ENCODE peak calls at places on chromosomes 1 and 21, in five cellular contexts. R is CD8-positive, alpha-beta memory T cell; Y is HS-5; T is H54; G is CD8-positive, alpha-beta T cell. J is an unnamed sample.

GRCh38 chr1:233113713-233114028 is 163.3 kb downstream of the NTPCR start:
- DNase-seq in R (no peak), Y (no peak), T (no peak), G (no peak), J (no peak)

GRCh38 chr1:81912383-81912782 is 111.6 kb downstream of the ADGRL2 start:
- DNase-seq in R (no peak), Y (no peak), T (no peak), G (no peak), J (no peak)

GRCh38 chr1:1434131-1434811 is 1.2 kb upstream of the VWA1 start:
- DNase-seq in R (no peak), Y (no peak), T (no peak), G (no peak), J (no peak)

GRCh38 chr21:29647353-29647781 is 292.4 kb downstream of the GRIK1 start:
- DNase-seq in R (no peak), Y (no peak), T (no peak), G (no peak), J (peak)

GRCh38 chr1:70317087-70317486 is 37.4 kb downstream of the ANKRD13C start:
- DNase-seq in R (no peak), Y (no peak), T (no peak), G (no peak), J (no peak)

GRCh38 chr1:95236784-95237575 is 3.0 kb downstream of the RWDD3 start:
- DNase-seq in R (no peak), Y (no peak), T (no peak), G (no peak), J (no peak)

GRCh38 chr1:31154000-31154631 is 85.6 kb downstream of the NKAIN1 start:
- DNase-seq in R (no peak), Y (no peak), T (no peak), G (no peak), J (no peak)

GRCh38 chr1:6385673-6386191 is 7.8 kb downstream of the ACOT7 start:
- DNase-seq in R (no peak), Y (peak), T (peak), G (no peak), J (peak)

GRCh38 chr1:7401814-7402547 is 369.1 kb upstream of the VAMP3 start:
- DNase-seq in R (no peak), Y (peak), T (peak), G (no peak), J (peak)

GRCh38 chr1:4000811-4001251 is 100.8 kb upstream of the C1orf174 start:
- DNase-seq in R (no peak), Y (no peak), T (no peak), G (no peak), J (no peak)

GRCh38 chr1:228471762-228472398 is 15.3 kb upstream of the RNF187 start:
- DNase-seq in R (no peak), Y (no peak), T (peak), G (no peak), J (no peak)

GRCh38 chr1:204396015-204396583 is 15.5 kb downstream of the PPP1R15B start:
- DNase-seq in R (no peak), Y (no peak), T (no peak), G (no peak), J (no peak)

GRCh38 chr1:32816676-32817158 is 441 bp downstream of the YARS1 start:
- DNase-seq in R (no peak), Y (peak), T (no peak), G (no peak), J (peak)

GRCh38 chr1:180911640-180912161 is 996 bp upstream of the KIAA1614 start:
- DNase-seq in R (no peak), Y (no peak), T (no peak), G (no peak), J (no peak)

GRCh38 chr1:23889074-23889473 is 21.0 kb upstream of the FUCA1 start:
- DNase-seq in R (no peak), Y (no peak), T (no peak), G (no peak), J (no peak)

GRCh38 chr1:245971711-245972085 is 535.4 kb downstream of the SMYD3 start:
- DNase-seq in R (no peak), Y (no peak), T (no peak), G (no peak), J (no peak)

GRCh38 chr1:9340172-9340854 is 47.6 kb downstream of the SPSB1 start:
- DNase-seq in R (no peak), Y (no peak), T (no peak), G (no peak), J (no peak)

GRCh38 chr1:56617141-56617540 is 28.0 kb upstream of the PRKAA2 start:
- DNase-seq in R (no peak), Y (no peak), T (no peak), G (no peak), J (no peak)

GRCh38 chr1:167477962-167478361 is 40.4 kb downstream of the CD247 start:
- DNase-seq in R (no peak), Y (no peak), T (no peak), G (no peak), J (no peak)

GRCh38 chr1:160116277-160117147 is 953 bp downstream of the ATP1A2 start:
- DNase-seq in R (no peak), Y (no peak), T (no peak), G (no peak), J (no peak)

GRCh38 chr1:221689138-221689537 is 52.8 kb downstream of the DUSP10 start:
- DNase-seq in R (no peak), Y (no peak), T (no peak), G (no peak), J (no peak)

GRCh38 chr1:55416164-55416842 is 201.1 kb upstream of the USP24 start:
- DNase-seq in R (no peak), Y (no peak), T (no peak), G (no peak), J (no peak)

GRCh38 chr1:21933397-21934248 is 3.5 kb downstream of the HSPG2 start:
- DNase-seq in R (no peak), Y (no peak), T (no peak), G (no peak), J (no peak)

J was measured in NCI-H460.